ENCODE peak calls at places on chromosomes 7 and 10, in four cellular contexts. S is SK-N-SH, R is GM12878, N is H1. P is an unnamed sample.
A peak's percentile ranks its signal among the peaks of the same experiment; 100 is the strongest.

GRCh38 chr7:32290015-32290414 is 200.2 kb downstream of the LSM5 start:
- DNase-seq in S (peak; percentile 37), R (no peak), N (no peak), P (no peak)

GRCh38 chr7:90345548-90346319 is 782 bp upstream of the GTPBP10 start:
- DNase-seq in S (peak; percentile 39), R (no peak), N (no peak), P (peak; percentile 68)

GRCh38 chr7:4787541-4787940 is 12.1 kb downstream of the AP5Z1 start:
- DNase-seq in S (no peak), R (no peak), N (no peak), P (no peak)

GRCh38 chr10:101563497-101564040 is 24.5 kb downstream of the POLL start:
- DNase-seq in S (peak; percentile 17), R (no peak), N (peak; percentile 36), P (no peak)

GRCh38 chr7:55056577-55057480 is 38.0 kb downstream of the EGFR start:
- DNase-seq in S (no peak), R (no peak), N (no peak), P (no peak)

GRCh38 chr7:157503229-157503628 is 166.4 kb downstream of the DNAJB6 start:
- DNase-seq in S (no peak), R (no peak), N (no peak), P (no peak)

GRCh38 chr7:50304158-50304910 is at the start of gene IKZF1:
- DNase-seq in S (peak; percentile 66), R (no peak), N (peak; percentile 70), P (peak; percentile 71)

GRCh38 chr10:38054361-38054797 is 39.8 kb upstream of the ZNF37A start:
- DNase-seq in S (no peak), R (no peak), N (no peak), P (no peak)

GRCh38 chr10:96720422-96721206 is at the start of gene PIK3AP1:
- DNase-seq in S (peak; percentile 88), R (no peak), N (peak; percentile 69), P (peak; percentile 66)

GRCh38 chr10:65313406-65313805 is 1612.4 kb upstream of the LRRTM3 start:
- DNase-seq in S (no peak), R (no peak), N (no peak), P (no peak)

GRCh38 chr10:69224862-69225657 is 4.9 kb downstream of the HKDC1 start:
- DNase-seq in S (peak; percentile 30), R (no peak), N (no peak), P (no peak)

GRCh38 chr10:35611750-35612149 is 6.6 kb downstream of the GJD4 start:
- DNase-seq in S (no peak), R (no peak), N (no peak), P (no peak)

GRCh38 chr7:45710271-45711160 is 136.3 kb downstream of the ADCY1 start:
- DNase-seq in S (peak; percentile 24), R (no peak), N (peak; percentile 31), P (no peak)

GRCh38 chr10:97150616-97151015 is 35.1 kb downstream of the SLIT1 start:
- DNase-seq in S (no peak), R (no peak), N (no peak), P (no peak)

GRCh38 chr7:7201583-7202374 is 19.4 kb downstream of the C1GALT1 start:
- DNase-seq in S (no peak), R (peak; percentile 48), N (peak; percentile 59), P (no peak)

GRCh38 chr10:79336276-79336675 is 11.0 kb upstream of the PPIF start:
- DNase-seq in S (no peak), R (no peak), N (no peak), P (no peak)

DNA sequence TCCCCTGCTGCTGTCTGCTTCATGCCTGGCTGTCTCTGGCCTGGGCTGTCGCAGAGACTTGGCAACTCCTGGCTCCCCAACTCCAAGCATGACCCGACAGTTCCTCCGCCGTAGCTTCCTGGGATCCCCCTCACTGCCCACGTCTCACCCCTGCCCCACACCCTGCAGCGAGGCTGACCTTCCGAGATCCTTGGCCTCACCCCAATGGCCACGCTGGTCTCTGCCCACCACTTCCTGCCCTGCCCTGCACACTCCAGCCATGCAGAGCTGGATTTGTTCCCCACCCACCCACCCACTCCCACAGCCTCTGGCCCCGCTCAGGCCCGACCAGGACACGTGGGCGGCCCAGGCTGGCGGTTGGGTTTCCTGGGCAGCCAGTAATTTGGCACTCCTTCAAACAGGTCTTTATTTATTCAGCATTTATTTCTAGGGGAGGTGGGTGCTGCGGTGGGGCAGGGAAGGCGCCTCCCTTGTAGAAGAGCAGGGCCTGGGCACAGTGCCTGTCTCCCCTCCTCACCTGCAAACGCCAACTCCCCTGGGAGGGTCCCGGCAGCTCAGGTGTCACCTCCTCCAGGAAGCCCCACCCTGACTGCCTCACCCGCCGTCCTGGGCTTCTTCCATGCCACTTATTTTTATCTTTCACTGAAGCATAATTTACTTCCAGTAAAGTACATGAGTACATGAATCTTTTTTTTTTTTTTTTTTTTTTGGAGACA is 25.5 kb downstream of the GTF2IRD1 start:
- DNase-seq in S (peak; percentile 70), R (no peak), N (no peak), P (no peak)
- TF ChIP-seq NRF1 in S (no peak), R (no peak), N (no peak), P (no peak)

GRCh38 chr10:13953371-13953770 is 366.6 kb downstream of the PRPF18 start:
- DNase-seq in S (no peak), R (no peak), N (no peak), P (no peak)

GRCh38 chr10:13955426-13955825 is 368.7 kb downstream of the PRPF18 start:
- DNase-seq in S (no peak), R (no peak), N (no peak), P (no peak)

GRCh38 chr10:13959443-13960359 is 371.0 kb downstream of the FRMD4A start:
- DNase-seq in S (no peak), R (no peak), N (no peak), P (no peak)

GRCh38 chr10:13957856-13958255 is 371.1 kb downstream of the PRPF18 start:
- DNase-seq in S (no peak), R (no peak), N (no peak), P (no peak)

GRCh38 chr10:13956826-13957225 is 370.1 kb downstream of the PRPF18 start:
- DNase-seq in S (no peak), R (no peak), N (no peak), P (peak; percentile 6)
- TF ChIP-seq NRF1 in S (no peak), R (no peak), N (no peak), P (no peak)

GRCh38 chr7:17558558-17559332 is 260.3 kb downstream of the AHR start:
- DNase-seq in S (no peak), R (no peak), N (no peak), P (no peak)
- TF ChIP-seq NRF1 in S (no peak), R (no peak), N (no peak), P (no peak)

DNA sequence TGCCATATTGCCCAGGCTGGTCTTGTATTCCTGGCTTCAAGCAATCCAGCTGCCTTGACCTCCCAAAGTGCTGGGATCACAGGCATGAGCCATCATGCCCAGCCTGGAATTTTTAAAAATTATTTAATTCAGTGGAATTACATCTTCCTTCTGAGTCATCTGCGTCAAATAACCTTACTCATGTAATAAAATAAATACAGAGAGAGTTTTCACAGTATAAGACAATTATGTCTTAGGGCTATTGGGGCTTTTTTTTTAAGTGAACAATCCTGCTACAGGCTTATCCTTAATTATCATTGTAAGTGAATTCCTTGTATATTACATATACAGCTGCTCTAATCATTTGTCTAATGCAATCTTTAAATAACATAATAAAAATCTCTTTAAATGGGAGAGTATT is 108.3 kb downstream of the MAPK8 start:
- DNase-seq in S (no peak), R (no peak), N (no peak), P (no peak)
- TF ChIP-seq NRF1 in S (no peak), R (no peak), N (no peak), P (no peak)

DNA sequence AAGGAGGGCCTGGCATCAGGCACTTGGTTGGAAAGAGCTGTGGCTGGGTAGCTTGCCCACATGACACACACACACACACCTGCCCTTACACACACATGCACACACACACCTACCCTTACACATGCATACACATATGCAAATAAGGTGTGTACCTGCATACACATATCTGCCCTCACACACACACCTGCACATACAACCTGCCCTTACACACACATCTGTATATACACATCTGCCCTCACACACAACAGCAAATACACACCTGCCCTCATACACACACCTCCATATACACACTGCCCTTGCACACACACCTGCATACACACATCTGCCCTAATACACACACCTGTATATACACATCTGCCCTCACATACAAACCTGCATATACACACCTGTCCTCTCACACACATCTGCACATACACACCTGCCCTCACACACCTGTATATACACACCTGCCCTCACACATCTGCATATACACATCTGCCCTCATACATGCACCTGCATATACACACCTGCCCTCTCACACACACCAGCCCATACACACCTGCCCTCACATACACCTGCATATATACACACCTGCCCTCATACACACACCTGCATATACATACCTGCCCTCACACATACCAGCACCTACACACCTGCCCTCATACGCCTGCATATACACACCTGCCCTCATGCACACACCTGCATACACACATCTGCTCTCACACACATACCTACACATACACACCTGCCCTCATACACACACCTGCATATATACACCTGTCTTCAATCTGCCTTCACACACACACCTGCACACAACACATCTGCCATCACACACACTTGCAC is 82.9 kb downstream of the GRID1 start:
- DNase-seq in S (peak; percentile 1), R (no peak), N (peak; percentile 13), P (no peak)
- TF ChIP-seq NRF1 in S (no peak), R (no peak), N (no peak), P (no peak)

GRCh38 chr10:72477463-72477862 is 122.7 kb upstream of the DNAJB12 start:
- DNase-seq in S (no peak), R (no peak), N (no peak), P (no peak)
- TF ChIP-seq NRF1 in S (no peak), R (no peak), N (no peak), P (no peak)

DNA sequence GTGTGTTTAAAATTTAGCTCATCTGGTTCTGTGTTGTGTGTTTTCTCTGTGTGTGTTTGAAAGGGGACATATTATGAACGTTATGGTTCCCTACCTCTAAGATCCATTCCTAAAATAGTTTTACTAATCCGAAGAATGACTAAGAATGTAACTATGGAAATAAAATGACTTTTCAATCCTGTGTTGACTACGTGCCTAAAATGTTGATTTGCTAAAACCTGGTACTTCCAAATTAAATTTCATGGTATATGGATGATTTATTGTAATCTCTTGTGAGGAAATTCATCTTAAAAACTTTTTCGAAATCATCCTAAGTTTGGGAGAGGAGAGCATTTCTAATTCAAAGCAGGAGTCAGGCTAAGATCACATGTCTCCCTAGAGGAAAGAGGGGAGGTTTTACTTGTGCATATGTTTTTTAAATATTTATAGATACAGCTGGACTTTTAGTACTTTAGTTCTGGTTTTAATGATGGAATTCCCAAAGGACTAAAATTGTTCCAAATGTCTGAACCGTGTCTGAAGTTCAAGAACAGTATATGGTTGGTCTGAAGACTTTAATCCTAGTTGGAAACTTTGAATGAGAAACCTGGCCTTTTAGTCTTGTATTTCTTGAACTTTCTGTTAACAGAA is 483.9 kb downstream of the AUTS2 start:
- DNase-seq in S (no peak), R (no peak), N (no peak), P (no peak)
- TF ChIP-seq NRF1 in S (no peak), R (no peak), N (no peak), P (no peak)

GRCh38 chr7:151550601-151551286 is 31.0 kb upstream of the RHEB start:
- DNase-seq in S (no peak), R (no peak), N (no peak), P (peak; percentile 12)
- TF ChIP-seq NRF1 in S (no peak), R (no peak), N (no peak), P (no peak)

GRCh38 chr10:51289519-51289918 is 215.2 kb downstream of the PRKG1 start:
- DNase-seq in S (no peak), R (no peak), N (no peak), P (no peak)
- TF ChIP-seq NRF1 in S (no peak), R (no peak), N (no peak), P (no peak)